ENCODE peak calls at places on chromosomes 3 and 15, in six cellular contexts. D is HTR-8/SVneo, U is body of pancreas, I is heart right ventricle, N is GM23248, L is NCI-H2107. B is an unnamed sample.

GRCh38 chr3:73661262-73661661 is 36.5 kb upstream of the PDZRN3 start:
- DNase-seq in D (no peak), N (peak; percentile 91), I (no peak), L (no peak), U (no peak), B (no peak)

GRCh38 chr3:138082992-138083386 is 32.4 kb downstream of the DZIP1L start:
- DNase-seq in D (no peak), N (peak; percentile 64), I (no peak), U (no peak), L (no peak), B (no peak)

GRCh38 chr3:151895478-151895877 is 22.0 kb downstream of the SUCNR1 start:
- DNase-seq in N (no peak), I (no peak), U (no peak), L (no peak), D (no peak), B (no peak)

GRCh38 chr3:77815467-77815866 is 775.6 kb downstream of the ROBO2 start:
- DNase-seq in U (no peak), D (no peak), I (no peak), N (peak; percentile 6), L (no peak), B (no peak)

GRCh38 chr3:51686056-51686455 is 15.0 kb downstream of the TEX264 start:
- DNase-seq in U (no peak), D (no peak), I (no peak), L (no peak), N (no peak), B (no peak)

GRCh38 chr15:39692464-39693327 is 89.9 kb downstream of the FSIP1 start:
- DNase-seq in L (no peak), I (no peak), D (no peak), U (no peak), N (no peak), B (no peak)

GRCh38 chr3:29552036-29552435 is 271.2 kb downstream of the RBMS3 start:
- DNase-seq in N (no peak), D (no peak), U (no peak), I (no peak), L (no peak), B (no peak)

GRCh38 chr3:183295211-183295610 is 42.2 kb downstream of the B3GNT5 start:
- DNase-seq in L (no peak), N (peak; percentile 88), U (peak; percentile 52), D (no peak), I (no peak), B (no peak)

GRCh38 chr3:128083396-128083795 is 31.2 kb downstream of the SEC61A1 start:
- DNase-seq in D (no peak), N (no peak), L (no peak), U (peak; percentile 45), I (no peak), B (no peak)